ENCODE peak calls at places on chromosome 9, in four cellular contexts. C is H1, M is HepG2, G is K562. Z is an unnamed sample.

GRCh38 chr9:87564706-87565335 is 67.2 kb downstream of the DAPK1 start:
- DNase-seq in M (no peak), G (no peak), C (no peak), Z (no peak)

GRCh38 chr9:34158362-34158869 is 20.4 kb upstream of the UBAP1 start:
- DNase-seq in C (no peak), G (peak; percentile 64), M (peak; percentile 79), Z (no peak)

GRCh38 chr9:92635760-92636159 is 34.2 kb downstream of the IPPK start:
- DNase-seq in M (no peak), G (no peak), C (no peak), Z (no peak)

GRCh38 chr9:132026932-132027585 is 52.6 kb downstream of the MED27 start:
- DNase-seq in C (peak; percentile 27), G (no peak), M (no peak), Z (peak; percentile 74)

GRCh38 chr9:33778700-33779351 is 16.5 kb upstream of the PRSS3 start:
- DNase-seq in G (peak; percentile 31), M (peak; percentile 54), C (peak; percentile 25), Z (peak; percentile 80)

GRCh38 chr9:120324996-120325642 is 254.8 kb downstream of the CDK5RAP2 start:
- DNase-seq in C (peak; percentile 34), G (peak; percentile 17), M (no peak), Z (peak; percentile 74)

GRCh38 chr9:92887880-92888338 is 10.1 kb upstream of the ZNF484 start:
- DNase-seq in G (no peak), C (no peak), M (no peak), Z (no peak)

GRCh38 chr9:113463418-113464285 is at the start of gene RGS3:
- DNase-seq in G (peak; percentile 48), C (peak; percentile 34), M (peak; percentile 66), Z (peak; percentile 96)

GRCh38 chr9:135073081-135073740 is 14.3 kb upstream of the OLFM1 start:
- DNase-seq in G (no peak), C (no peak), M (no peak), Z (no peak)

GRCh38 chr9:129334744-129335080 is 156.7 kb upstream of the IER5L start:
- DNase-seq in C (no peak), M (no peak), G (no peak), Z (no peak)

GRCh38 chr9:4563105-4563504 is 72.8 kb downstream of the SLC1A1 start:
- DNase-seq in M (no peak), G (no peak), C (no peak), Z (no peak)

GRCh38 chr9:99057665-99058625 is 47.0 kb upstream of the TGFBR1 start:
- DNase-seq in C (no peak), M (no peak), G (peak; percentile 66), Z (no peak)

GRCh38 chr9:131546336-131547084 is 1.2 kb downstream of the PRRT1B start:
- DNase-seq in M (peak; percentile 68), G (no peak), C (no peak), Z (peak; percentile 79)

GRCh38 chr9:95816716-95817115 is 58.8 kb upstream of the ERCC6L2 start:
- DNase-seq in C (no peak), M (no peak), G (no peak), Z (no peak)

GRCh38 chr9:12716823-12717222 is 23.6 kb downstream of the TYRP1 start:
- DNase-seq in M (no peak), C (no peak), G (no peak), Z (no peak)

GRCh38 chr9:122845116-122845515 is 16.7 kb upstream of the PDCL start:
- DNase-seq in M (no peak), G (no peak), C (no peak), Z (no peak)

GRCh38 chr9:73154760-73155159 is 3.1 kb downstream of the ANXA1 start:
- DNase-seq in G (no peak), M (no peak), C (no peak), Z (no peak)

GRCh38 chr9:121902483-121903135 is 190.5 kb downstream of the TTLL11 start:
- DNase-seq in C (no peak), G (no peak), M (no peak), Z (no peak)

GRCh38 chr9:71485306-71485705 is 283.0 kb downstream of the CEMIP2 start:
- DNase-seq in C (no peak), M (no peak), G (no peak), Z (no peak)

GRCh38 chr9:63859475-63860215 is 1425.4 kb downstream of the FOXD4L5 start:
- DNase-seq in M (peak; percentile 49), C (no peak), G (peak; percentile 55), Z (no peak)

GRCh38 chr9:125255781-125256391 is 5.7 kb upstream of the GAPVD1 start:
- DNase-seq in C (no peak), G (peak; percentile 43), M (peak; percentile 35), Z (peak; percentile 46)

GRCh38 chr9:107054146-107054545 is 191.2 kb downstream of the ZNF462 start:
- DNase-seq in M (no peak), C (no peak), G (no peak), Z (no peak)

GRCh38 chr9:70250221-70250620 is 8.6 kb upstream of the SMC5 start:
- DNase-seq in C (no peak), G (no peak), M (no peak), Z (no peak)

GRCh38 chr9:94937214-94937903 is 210.9 kb downstream of the AOPEP start:
- DNase-seq in M (no peak), C (no peak), G (peak; percentile 69), Z (no peak)

GRCh38 chr9:7676757-7677156 is 122.8 kb downstream of the DMAC1 start:
- DNase-seq in G (no peak), C (no peak), M (peak; percentile 1), Z (no peak)

GRCh38 chr9:33124716-33125378 is 42.3 kb downstream of the B4GALT1 start:
- DNase-seq in G (no peak), C (no peak), M (no peak), Z (no peak)

GRCh38 chr9:129586647-129587046 is 34.3 kb downstream of the C9orf50 start:
- DNase-seq in M (no peak), G (peak; percentile 57), C (no peak), Z (no peak)

GRCh38 chr9:88831783-88832407 is 159.4 kb upstream of the S1PR3 start:
- DNase-seq in G (no peak), M (no peak), C (no peak), Z (peak; percentile 48)

GRCh38 chr9:136170291-136170901 is 34.5 kb downstream of the LHX3 start:
- DNase-seq in G (peak; percentile 80), M (no peak), C (no peak), Z (peak; percentile 77)
- TF ChIP-seq CREB1 in G (no peak), M (no peak), C (peak; percentile 38), Z (no peak)

DNA sequence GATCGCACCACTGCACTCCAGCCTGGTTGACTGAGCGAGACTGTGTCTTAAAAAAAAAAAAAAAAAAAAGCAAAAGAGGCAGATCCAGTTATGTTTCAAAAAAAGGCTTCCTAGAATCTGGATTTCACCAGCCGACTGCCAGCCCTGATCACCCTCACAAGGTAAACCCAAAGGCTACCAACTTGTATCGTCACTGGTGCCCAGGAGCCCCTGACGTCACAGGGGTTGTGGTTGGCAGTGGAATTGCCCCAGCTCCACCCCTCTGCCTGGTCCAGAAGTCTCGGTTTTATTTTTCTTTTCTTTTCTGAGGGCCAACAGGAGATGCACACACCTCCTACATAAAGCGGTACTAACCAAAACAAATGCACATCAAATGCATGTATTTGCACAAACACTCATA is 6.0 kb upstream of the LMX1B start:
- DNase-seq in G (no peak), C (no peak), M (no peak), Z (no peak)
- TF ChIP-seq POLR2AphosphoS5 in G (no peak), C (no peak), M (no peak), Z (no peak)

GRCh38 chr9:91359734-91360470 is 1.8 kb downstream of the AUH start:
- DNase-seq in C (no peak), M (no peak), G (no peak), Z (no peak)

GRCh38 chr9:91362212-91362611 is 494 bp upstream of the AUH start:
- DNase-seq in G (no peak), M (no peak), C (no peak), Z (no peak)

GRCh38 chr9:91364005-91364404 is 2.3 kb upstream of the AUH start:
- DNase-seq in C (no peak), M (no peak), G (no peak), Z (no peak)

GRCh38 chr9:91360551-91361293 is 996 bp downstream of the AUH start:
- DNase-seq in G (no peak), C (no peak), M (no peak), Z (peak; percentile 85)

GRCh38 chr9:91361294-91362201 is at the start of gene AUH:
- DNase-seq in G (peak; percentile 96), M (peak; percentile 60), C (peak; percentile 47), Z (peak; percentile 89)
- TF ChIP-seq CREB1 in G (peak; percentile 86), M (no peak), C (peak; percentile 87), Z (peak; percentile 55)

GRCh38 chr9:79573697-79573976 is 1.9 kb downstream of the TLE4 start:
- DNase-seq in G (no peak), M (no peak), C (no peak), Z (no peak)
- TF ChIP-seq POLR2AphosphoS5 in G (no peak), M (no peak), C (no peak), Z (no peak)

GRCh38 chr9:117809751-117810150 is 105.5 kb downstream of the TLR4 start:
- DNase-seq in G (no peak), M (no peak), C (no peak), Z (no peak)
- TF ChIP-seq CREB1 in G (no peak), M (no peak), C (no peak), Z (no peak)

GRCh38 chr9:137756045-137756744 is 121.4 kb upstream of the CACNA1B start:
- DNase-seq in M (no peak), C (no peak), G (no peak), Z (no peak)
- TF ChIP-seq POLR2AphosphoS5 in M (no peak), C (no peak), G (no peak), Z (no peak)

GRCh38 chr9:77099388-77099787 is 77.9 kb upstream of the VPS13A start:
- DNase-seq in G (no peak), C (no peak), M (no peak), Z (no peak)
- TF ChIP-seq CREB1 in G (no peak), C (no peak), M (no peak), Z (no peak)

DNA sequence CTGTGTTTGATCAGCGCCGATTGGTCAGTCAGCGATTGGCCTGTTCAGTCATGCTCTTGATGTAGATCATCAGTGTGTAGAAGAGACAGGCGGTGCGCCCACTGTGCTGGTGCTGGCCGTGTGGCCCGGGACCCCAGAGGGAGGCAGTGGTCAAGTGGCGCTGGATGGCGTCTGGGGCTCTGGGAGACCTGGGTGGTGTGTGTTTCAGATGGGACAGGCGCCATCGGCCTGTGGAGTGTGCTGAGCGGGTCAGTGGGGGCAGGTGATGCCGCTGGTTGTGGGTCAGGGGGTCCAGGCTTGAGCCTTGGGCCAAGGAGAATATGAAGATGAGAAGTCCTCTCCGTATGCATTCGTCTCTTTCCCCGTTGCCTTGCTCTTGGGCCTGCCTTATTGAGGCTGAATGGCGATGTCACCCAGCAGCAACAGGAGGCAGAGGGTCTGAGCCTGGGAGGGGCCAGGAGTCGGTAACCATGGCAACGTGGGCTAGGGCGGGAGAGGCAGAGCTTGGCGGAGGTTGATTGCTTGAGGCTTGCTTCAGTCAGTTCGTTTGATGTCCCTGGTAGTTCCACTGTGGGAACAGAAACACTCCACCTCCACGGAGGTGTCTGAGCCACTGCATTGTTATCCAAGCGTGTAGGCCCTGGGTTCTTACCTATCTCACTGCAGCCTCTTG is 117.8 kb upstream of the CACNA1B start:
- DNase-seq in C (no peak), M (no peak), G (no peak), Z (peak; percentile 53)
- TF ChIP-seq POLR2AphosphoS5 in C (no peak), M (no peak), G (no peak), Z (no peak)

Z was measured in GM23338.